ENCODE peak calls at places on chromosomes 2 and 18, in four cellular contexts. One of them, this sample, is unnamed.

GRCh38 chr2:189661957-189662321 is 680 bp downstream of the ASNSD1 start:
- DNase-seq in A549: no peak
- DNase-seq in astrocyte: no peak
- DNase-seq in right lobe of liver: no peak
- DNase-seq in this sample: no peak

GRCh38 chr2:221649045-221649444 is 76.9 kb upstream of the EPHA4 start:
- DNase-seq in right lobe of liver: no peak
- DNase-seq in A549: no peak
- DNase-seq in astrocyte: peak
- DNase-seq in this sample: no peak

GRCh38 chr2:43013821-43014345 is 212.5 kb downstream of the ZFP36L2 start:
- DNase-seq in astrocyte: no peak
- DNase-seq in A549: no peak
- DNase-seq in right lobe of liver: peak
- DNase-seq in this sample: no peak

GRCh38 chr2:68043719-68044498 is 18.9 kb downstream of the C1D start:
- DNase-seq in A549: no peak
- DNase-seq in right lobe of liver: no peak
- DNase-seq in astrocyte: peak
- DNase-seq in this sample: peak

GRCh38 chr2:239037559-239037910 is 189.7 kb downstream of the TWIST2 start:
- DNase-seq in right lobe of liver: no peak
- DNase-seq in astrocyte: no peak
- DNase-seq in A549: no peak
- DNase-seq in this sample: no peak

GRCh38 chr2:91442246-91442905 is 2750.9 kb downstream of the RPIA start:
- DNase-seq in right lobe of liver: peak
- DNase-seq in A549: peak
- DNase-seq in astrocyte: no peak
- DNase-seq in this sample: no peak

GRCh38 chr2:19360881-19361321 is 2.5 kb upstream of the OSR1 start:
- DNase-seq in right lobe of liver: no peak
- DNase-seq in astrocyte: no peak
- DNase-seq in A549: no peak
- DNase-seq in this sample: no peak

GRCh38 chr2:2641541-2642410 is 310.7 kb upstream of the MYT1L start:
- DNase-seq in astrocyte: no peak
- DNase-seq in A549: no peak
- DNase-seq in right lobe of liver: no peak
- DNase-seq in this sample: no peak

GRCh38 chr2:121282800-121283382 is 2.1 kb downstream of the TFCP2L1 start:
- DNase-seq in astrocyte: no peak
- DNase-seq in right lobe of liver: no peak
- DNase-seq in A549: peak
- DNase-seq in this sample: no peak

GRCh38 chr2:169644173-169644572 is 50.0 kb downstream of the CFAP210 start:
- DNase-seq in A549: no peak
- DNase-seq in astrocyte: no peak
- DNase-seq in right lobe of liver: no peak
- DNase-seq in this sample: no peak

GRCh38 chr2:23554054-23554697 is 169.2 kb downstream of the KLHL29 start:
- DNase-seq in A549: no peak
- DNase-seq in right lobe of liver: no peak
- DNase-seq in astrocyte: no peak
- DNase-seq in this sample: no peak

GRCh38 chr18:28365406-28365805 is 188.5 kb upstream of the CDH2 start:
- DNase-seq in right lobe of liver: no peak
- DNase-seq in A549: no peak
- DNase-seq in astrocyte: peak
- DNase-seq in this sample: peak

GRCh38 chr2:68721482-68722071 is 13.0 kb upstream of the ARHGAP25 start:
- DNase-seq in astrocyte: peak
- DNase-seq in A549: no peak
- DNase-seq in right lobe of liver: no peak
- DNase-seq in this sample: no peak

GRCh38 chr2:23624378-23624777 is 239.4 kb downstream of the KLHL29 start:
- DNase-seq in right lobe of liver: no peak
- DNase-seq in astrocyte: no peak
- DNase-seq in A549: peak
- DNase-seq in this sample: no peak

GRCh38 chr2:239870863-239871262 is 154.3 kb downstream of the NDUFA10 start:
- DNase-seq in A549: no peak
- DNase-seq in right lobe of liver: peak
- DNase-seq in astrocyte: no peak
- DNase-seq in this sample: no peak

GRCh38 chr2:30447149-30448045 is at the start of gene LCLAT1:
- DNase-seq in right lobe of liver: peak
- DNase-seq in A549: peak
- DNase-seq in astrocyte: peak
- DNase-seq in this sample: peak

GRCh38 chr2:39550701-39551285 is 113.7 kb upstream of the MAP4K3 start:
- DNase-seq in right lobe of liver: no peak
- DNase-seq in A549: no peak
- DNase-seq in astrocyte: peak
- DNase-seq in this sample: peak

GRCh38 chr2:37780097-37780676 is 108.7 kb upstream of the CDC42EP3 start:
- DNase-seq in astrocyte: peak
- DNase-seq in right lobe of liver: no peak
- DNase-seq in A549: no peak
- DNase-seq in this sample: peak

GRCh38 chr18:31553800-31554199 is 37.9 kb upstream of the TTR start:
- DNase-seq in astrocyte: no peak
- DNase-seq in A549: no peak
- DNase-seq in right lobe of liver: no peak
- DNase-seq in this sample: peak

GRCh38 chr2:62469558-62469957 is 36.4 kb downstream of the TMEM17 start:
- DNase-seq in right lobe of liver: no peak
- DNase-seq in A549: no peak
- DNase-seq in astrocyte: no peak
- DNase-seq in this sample: no peak

GRCh38 chr18:3466051-3466450 is 16.1 kb downstream of the TGIF1 start:
- DNase-seq in astrocyte: peak
- DNase-seq in right lobe of liver: no peak
- DNase-seq in A549: no peak
- DNase-seq in this sample: peak

GRCh38 chr2:19219060-19219459 is 139.4 kb downstream of the OSR1 start:
- DNase-seq in right lobe of liver: no peak
- DNase-seq in A549: no peak
- DNase-seq in astrocyte: peak
- DNase-seq in this sample: no peak

GRCh38 chr2:98734823-98735260 is 3.9 kb upstream of the MGAT4A start:
- DNase-seq in right lobe of liver: no peak
- DNase-seq in astrocyte: no peak
- DNase-seq in A549: no peak
- DNase-seq in this sample: no peak

GRCh38 chr2:201276511-201276910 is 16.2 kb downstream of the CASP8 start:
- DNase-seq in A549: no peak
- DNase-seq in right lobe of liver: no peak
- DNase-seq in astrocyte: no peak
- DNase-seq in this sample: no peak

GRCh38 chr2:201275069-201275468 is 14.7 kb downstream of the CASP8 start:
- DNase-seq in astrocyte: no peak
- DNase-seq in right lobe of liver: no peak
- DNase-seq in A549: no peak
- DNase-seq in this sample: no peak

GRCh38 chr2:201273330-201273983 is 13.1 kb downstream of the CASP8 start:
- DNase-seq in right lobe of liver: no peak
- DNase-seq in astrocyte: no peak
- DNase-seq in A549: no peak
- DNase-seq in this sample: no peak

GRCh38 chr2:201279079-201279478 is 18.7 kb downstream of the CASP8 start:
- DNase-seq in right lobe of liver: no peak
- DNase-seq in A549: no peak
- DNase-seq in astrocyte: no peak
- DNase-seq in this sample: no peak

DNA sequence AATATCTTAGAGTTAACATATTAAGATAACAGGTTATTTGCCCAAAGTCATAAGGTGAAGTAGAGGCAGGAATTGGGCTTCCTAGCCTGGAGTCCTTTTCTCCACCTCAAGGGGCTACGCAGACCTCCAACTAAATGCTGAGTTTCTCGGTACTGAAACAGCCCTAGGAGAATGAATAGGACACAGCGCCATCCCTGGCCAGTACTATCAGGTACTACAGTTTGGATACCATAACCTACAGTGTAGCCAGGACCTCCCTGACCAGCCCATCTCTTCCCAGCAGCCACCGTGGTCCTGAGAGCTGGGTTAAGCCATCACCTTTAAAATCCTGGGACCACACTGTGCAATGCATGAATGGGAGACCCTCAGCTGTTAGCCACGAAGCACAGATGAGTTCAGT is 15.7 kb downstream of the CASP8 start:
- DNase-seq in right lobe of liver: no peak
- DNase-seq in A549: no peak
- DNase-seq in astrocyte: no peak
- DNase-seq in this sample: no peak
- TF ChIP-seq CTCF in right lobe of liver: no peak
- TF ChIP-seq CTCF in A549: no peak
- TF ChIP-seq CTCF in astrocyte: no peak
- TF ChIP-seq CTCF in this sample: no peak

GRCh38 chr2:86703704-86704370 is 16.3 kb upstream of the RMND5A start:
- DNase-seq in astrocyte: peak
- DNase-seq in A549: no peak
- DNase-seq in right lobe of liver: no peak
- DNase-seq in this sample: peak
- H3K4me3 ChIP-seq in astrocyte: peak
- H3K4me3 ChIP-seq in A549: peak
- H3K4me3 ChIP-seq in right lobe of liver: no peak
- H3K4me3 ChIP-seq in this sample: no peak

DNA sequence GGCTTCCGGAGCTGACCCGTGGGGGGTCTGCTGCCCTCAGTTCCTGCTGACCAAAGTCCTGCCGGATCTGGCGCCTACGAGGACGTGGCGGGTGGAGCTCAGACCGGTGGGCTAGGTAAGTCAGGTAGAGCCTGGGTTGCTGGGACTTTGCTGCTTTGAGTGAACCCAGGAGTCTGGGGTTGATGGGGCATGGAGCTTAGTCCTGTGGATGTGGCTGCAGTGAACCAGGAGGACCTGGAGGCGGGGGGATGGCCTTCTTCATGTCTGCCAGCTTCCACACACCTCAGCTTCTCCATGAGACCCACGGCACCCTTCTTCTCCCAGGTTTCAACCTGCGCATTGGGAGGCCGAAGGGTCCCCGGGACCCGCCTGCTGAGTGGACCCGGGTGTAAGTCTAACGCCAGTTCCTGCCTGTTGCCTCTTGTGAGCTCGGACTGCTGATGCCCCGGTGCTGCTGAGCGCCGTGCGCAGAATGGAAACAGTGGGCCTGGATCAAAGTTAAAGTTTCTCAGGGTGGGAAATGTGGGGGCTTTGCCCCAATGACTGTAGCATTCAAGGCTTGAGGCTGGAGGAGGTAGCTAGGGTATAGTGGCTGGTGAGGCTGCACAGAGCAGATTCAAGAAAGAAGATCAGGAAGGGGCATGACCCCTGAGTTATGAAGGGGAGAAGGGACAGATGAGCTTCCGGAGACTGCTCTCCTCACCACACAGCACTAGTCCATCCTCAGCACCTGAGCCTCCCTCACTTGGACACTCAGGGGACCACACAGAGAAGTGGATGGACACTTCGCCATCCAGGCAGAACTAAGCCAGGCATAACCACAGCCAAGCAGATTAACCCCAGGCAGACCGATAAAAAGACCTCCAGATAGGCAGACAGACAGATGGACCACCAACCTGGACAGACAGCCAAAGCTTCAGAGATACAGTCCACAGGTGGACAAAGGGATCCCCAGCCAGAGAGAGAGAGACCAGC is 17.3 kb downstream of the PTPN18 start:
- DNase-seq in A549: no peak
- DNase-seq in astrocyte: no peak
- DNase-seq in right lobe of liver: peak
- DNase-seq in this sample: no peak
- TF ChIP-seq CTCF in A549: no peak
- TF ChIP-seq CTCF in astrocyte: no peak
- TF ChIP-seq CTCF in right lobe of liver: no peak
- TF ChIP-seq CTCF in this sample: no peak

GRCh38 chr2:130964931-130965330 is 128.2 kb downstream of the ARHGEF4 start:
- DNase-seq in right lobe of liver: no peak
- DNase-seq in A549: no peak
- DNase-seq in astrocyte: no peak
- DNase-seq in this sample: no peak
- H3K4me3 ChIP-seq in right lobe of liver: no peak
- H3K4me3 ChIP-seq in A549: no peak
- H3K4me3 ChIP-seq in astrocyte: no peak
- H3K4me3 ChIP-seq in this sample: no peak